ENCODE peak calls at places on chromosome 4, in six cellular contexts. T, C, E, J, P and B are unnamed samples.

GRCh38 chr4:2354127-2354526 is 64.3 kb downstream of the ZFYVE28 start:
- DNase-seq in T (no peak), C (no peak), E (no peak), J (no peak), P (peak), B (no peak)

GRCh38 chr4:75708218-75708691 is 16.1 kb upstream of the USO1 start:
- DNase-seq in T (no peak), C (no peak), E (no peak), J (no peak), P (no peak), B (peak)

GRCh38 chr4:60531790-60532189 is 668.3 kb upstream of the ADGRL3 start:
- DNase-seq in T (no peak), C (no peak), E (no peak), J (no peak), P (no peak), B (no peak)

GRCh38 chr4:88859191-88859812 is 161.7 kb upstream of the NAP1L5 start:
- DNase-seq in T (no peak), C (no peak), E (no peak), J (no peak), P (no peak), B (no peak)

GRCh38 chr4:749771-750666 is 44.4 kb downstream of the PCGF3 start:
- DNase-seq in T (no peak), C (no peak), E (no peak), J (peak), P (no peak), B (no peak)

GRCh38 chr4:19213388-19213787 is 1038.3 kb upstream of the SLIT2 start:
- DNase-seq in T (no peak), C (no peak), E (no peak), J (peak), P (no peak), B (no peak)

GRCh38 chr4:186159613-186160012 is 31.8 kb upstream of the CYP4V2 start:
- DNase-seq in T (no peak), C (no peak), E (no peak), J (no peak), P (no peak), B (no peak)

GRCh38 chr4:155837203-155837796 is 28.8 kb downstream of the ASIC5 start:
- DNase-seq in T (no peak), C (no peak), E (no peak), J (no peak), P (no peak), B (no peak)

GRCh38 chr4:72377491-72378194 is 191.4 kb downstream of the ADAMTS3 start:
- DNase-seq in T (no peak), C (no peak), E (no peak), J (no peak), P (no peak), B (no peak)

GRCh38 chr4:176883681-176884418 is 91.1 kb upstream of the VEGFC start:
- DNase-seq in T (no peak), C (no peak), E (no peak), J (peak), P (no peak), B (no peak)

GRCh38 chr4:99847362-99847976 is 30.8 kb downstream of the DAPP1 start:
- DNase-seq in T (no peak), C (no peak), E (no peak), J (no peak), P (no peak), B (no peak)

GRCh38 chr4:10722957-10723356 is 38.4 kb upstream of the CLNK start:
- DNase-seq in T (no peak), C (no peak), E (no peak), J (no peak), P (no peak), B (no peak)

GRCh38 chr4:27357283-27357682 is 496.6 kb downstream of the STIM2 start:
- DNase-seq in T (no peak), C (no peak), E (no peak), J (peak), P (no peak), B (no peak)

GRCh38 chr4:6027392-6027791 is 9.2 kb upstream of the C4orf50 start:
- DNase-seq in T (no peak), C (no peak), E (no peak), J (no peak), P (no peak), B (no peak)

GRCh38 chr4:110510955-110511544 is 35.1 kb downstream of the ENPEP start:
- DNase-seq in T (no peak), C (no peak), E (no peak), J (peak), P (no peak), B (no peak)

GRCh38 chr4:123699823-123700822 is 303.5 kb downstream of the SPRY1 start:
- DNase-seq in T (no peak), C (no peak), E (no peak), J (peak), P (no peak), B (peak)

GRCh38 chr4:55866973-55867574 is 13.6 kb downstream of the EXOC1 start:
- DNase-seq in T (no peak), C (peak), E (no peak), J (peak), P (no peak), B (no peak)

GRCh38 chr4:185244763-185245162 is 35.4 kb downstream of the SNX25 start:
- DNase-seq in T (no peak), C (no peak), E (no peak), J (no peak), P (no peak), B (no peak)

GRCh38 chr4:47668810-47669408 is 169.0 kb downstream of the CORIN start:
- DNase-seq in T (no peak), C (peak), E (no peak), J (peak), P (no peak), B (no peak)

GRCh38 chr4:41435509-41435908 is 102.4 kb upstream of the LIMCH1 start:
- DNase-seq in T (no peak), C (no peak), E (no peak), J (no peak), P (no peak), B (no peak)

GRCh38 chr4:146329042-146329716 is 114.8 kb downstream of the REELD1 start:
- DNase-seq in T (no peak), C (no peak), E (no peak), J (peak), P (no peak), B (peak)

GRCh38 chr4:734075-734474 is 28.4 kb downstream of the PCGF3 start:
- DNase-seq in T (no peak), C (no peak), E (no peak), J (no peak), P (no peak), B (no peak)

GRCh38 chr4:96102541-96103018 is 262.7 kb downstream of the PDHA2 start:
- DNase-seq in T (no peak), C (no peak), E (no peak), J (peak), P (no peak), B (no peak)

GRCh38 chr4:14568356-14568755 is 433.9 kb upstream of the CPEB2 start:
- DNase-seq in T (no peak), C (no peak), E (no peak), J (peak), P (no peak), B (no peak)

GRCh38 chr4:18020145-18020670 is 1.3 kb downstream of the LCORL start:
- DNase-seq in T (no peak), C (no peak), E (no peak), J (peak), P (no peak), B (peak)

GRCh38 chr4:141350122-141350904 is 129.6 kb downstream of the ZNF330 start:
- DNase-seq in T (no peak), C (peak), E (no peak), J (peak), P (peak), B (peak)

DNA sequence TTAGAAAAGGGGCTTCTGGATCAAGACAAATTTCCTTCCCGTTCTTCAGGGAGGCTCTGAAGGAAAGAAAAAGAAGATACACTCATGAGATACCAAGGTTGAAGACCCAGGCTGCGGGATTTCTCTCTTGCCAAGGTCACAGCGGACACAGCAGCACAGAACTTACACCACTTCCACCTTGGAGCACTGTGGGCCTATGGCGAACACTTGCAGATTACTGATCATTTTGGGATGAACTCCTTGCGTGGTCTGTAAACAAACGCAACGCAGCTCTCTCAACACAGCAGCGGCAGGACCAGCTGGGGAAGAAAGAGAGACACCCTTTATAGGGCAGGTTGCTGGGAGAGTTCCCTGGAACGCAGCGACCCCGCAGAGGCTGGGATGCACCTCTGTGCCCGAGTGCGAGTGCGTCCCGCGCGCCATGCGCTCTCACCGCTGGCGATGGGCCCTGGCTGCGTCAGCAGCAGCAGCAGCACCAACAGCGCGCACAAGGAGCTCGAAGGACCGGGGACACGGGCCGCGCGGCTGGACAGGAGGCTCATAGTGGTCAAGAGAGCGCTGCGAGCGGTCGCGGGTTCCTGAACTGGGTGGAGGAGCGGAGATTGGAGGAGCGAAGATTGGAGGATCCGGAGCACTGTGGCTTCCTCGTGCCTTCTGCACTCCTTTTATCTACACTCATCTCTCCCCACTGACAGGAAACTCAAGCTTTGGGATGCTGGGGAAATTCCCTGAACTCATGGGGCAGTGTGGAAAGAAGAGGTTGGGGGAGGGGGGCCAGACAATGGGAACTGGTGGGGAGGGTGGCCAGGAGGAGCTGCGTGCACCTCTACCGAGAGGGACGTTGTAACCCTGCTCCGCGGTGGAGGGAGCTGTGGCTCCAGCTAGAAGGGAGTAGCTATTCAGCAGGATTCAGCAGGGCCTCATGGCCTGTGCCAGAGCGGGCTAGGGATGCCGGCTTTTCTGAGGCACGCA is at the start of gene CXCL5:
- DNase-seq in T (no peak), C (peak), E (peak), J (peak), P (no peak), B (no peak)
- TF ChIP-seq CTCF in T (no peak), C (no peak), E (no peak), J (no peak), P (no peak), B (peak)

DNA sequence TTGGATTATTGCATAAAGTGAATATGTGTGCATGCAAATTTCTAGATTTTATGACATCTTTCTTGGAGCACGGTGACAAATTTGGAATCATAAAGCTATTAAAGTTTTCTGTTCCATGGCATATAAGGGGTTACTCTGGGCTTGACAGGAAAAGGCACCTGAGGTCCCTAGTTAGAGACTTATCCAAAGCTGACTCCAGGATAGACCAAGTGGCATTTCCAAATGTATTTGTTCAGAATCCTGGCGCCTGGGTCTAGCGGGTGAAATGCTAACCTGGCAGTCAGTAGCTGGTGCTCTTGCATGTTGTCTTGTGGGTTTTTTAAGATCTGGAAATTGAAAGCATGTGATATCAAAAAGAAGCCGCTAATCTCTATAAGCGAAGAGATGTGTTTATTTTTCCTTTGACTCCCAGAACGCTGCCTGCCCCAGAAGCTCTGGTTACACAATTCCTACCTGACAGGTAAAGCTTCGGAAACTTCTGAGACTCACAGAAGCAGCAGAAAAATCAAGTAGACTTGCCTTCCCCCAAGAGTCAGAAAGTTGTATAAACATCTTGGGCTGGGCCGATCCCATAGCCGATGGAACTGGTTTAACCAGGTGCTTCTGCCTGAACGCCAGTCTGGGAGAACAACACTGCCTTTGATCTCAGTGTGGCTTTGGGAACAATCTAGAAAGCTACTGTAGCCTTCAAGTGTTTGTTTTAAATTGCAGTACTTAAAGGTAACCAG is 12.9 kb upstream of the ZCCHC4 start:
- DNase-seq in T (no peak), C (peak), E (no peak), J (no peak), P (no peak), B (no peak)
- H3K4me3 ChIP-seq in T (no peak), C (no peak), E (no peak), J (no peak), P (no peak), B (no peak)

DNA sequence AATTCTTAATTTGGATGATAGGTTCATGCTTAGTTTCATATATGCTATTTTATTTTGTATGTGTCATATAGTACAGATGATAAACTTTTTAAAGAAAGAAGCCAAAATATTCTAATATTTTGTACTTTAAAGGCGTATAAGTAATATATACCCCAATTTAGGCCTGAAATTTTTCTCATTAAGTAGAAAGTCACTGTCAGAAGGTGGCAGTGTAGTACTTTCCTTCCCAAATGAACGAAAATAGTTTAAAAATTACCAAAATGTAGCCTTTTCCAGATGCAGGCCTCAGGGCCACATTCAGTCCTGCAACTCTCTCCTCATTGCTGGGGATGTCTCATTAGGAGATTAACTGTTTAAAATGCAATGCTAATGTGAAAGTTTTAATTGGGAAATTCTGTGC is 1263.6 kb downstream of the C4orf33 start:
- DNase-seq in T (no peak), C (no peak), E (no peak), J (peak), P (no peak), B (no peak)
- TF ChIP-seq CTCF in T (no peak), C (no peak), E (peak), J (peak), P (no peak), B (peak)

DNA sequence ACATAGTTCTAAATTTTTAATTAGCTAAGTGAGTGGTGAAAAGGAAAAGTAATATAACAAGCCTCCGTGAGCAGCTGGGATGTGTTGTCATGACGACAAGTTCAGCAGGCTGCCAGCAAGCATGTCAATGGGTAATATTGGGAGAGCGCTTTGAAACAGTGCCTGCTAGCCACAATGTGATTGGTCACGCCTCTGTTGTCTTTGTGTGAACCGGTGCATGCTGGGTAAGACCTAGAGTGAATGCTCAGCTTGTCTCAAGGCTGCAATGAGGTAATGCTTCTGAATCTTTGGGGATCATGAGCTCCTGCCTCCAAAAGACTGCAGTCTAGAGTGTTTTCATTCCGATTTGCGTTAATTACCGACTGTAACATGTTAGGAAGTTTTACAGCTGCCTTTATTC is 54.9 kb downstream of the STOX2 start:
- DNase-seq in T (no peak), C (peak), E (peak), J (peak), P (peak), B (peak)
- H3K4me3 ChIP-seq in T (no peak), C (no peak), E (peak), J (peak), P (peak), B (no peak)

DNA sequence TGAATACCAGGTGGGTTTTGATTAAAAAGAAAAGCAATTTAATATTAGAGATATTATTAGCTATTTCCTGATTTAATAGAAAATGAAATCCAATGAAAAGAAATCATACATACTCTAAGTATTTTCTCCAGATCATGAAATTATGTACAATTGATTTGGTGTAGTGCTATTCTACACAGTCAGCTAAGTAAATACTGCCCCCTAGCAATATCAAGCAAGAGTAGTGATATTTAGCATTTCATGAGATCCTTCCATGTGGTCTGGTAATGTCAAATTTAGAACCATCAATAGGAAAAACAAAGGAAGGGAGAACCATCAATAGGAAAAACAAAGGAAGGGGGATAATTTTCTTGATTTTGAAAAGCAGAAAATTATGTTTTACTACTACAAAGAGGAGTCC is 114.6 kb downstream of the TBCK start:
- DNase-seq in T (no peak), C (no peak), E (no peak), J (peak), P (no peak), B (no peak)
- TF ChIP-seq CTCF in T (no peak), C (no peak), E (peak), J (peak), P (no peak), B (peak)

GRCh38 chr4:181952478-181952877 is 290.7 kb upstream of the TENM3 start:
- DNase-seq in T (no peak), C (peak), E (no peak), J (peak), P (no peak), B (peak)

GRCh38 chr4:181950372-181951127 is 292.7 kb upstream of the TENM3 start:
- DNase-seq in T (no peak), C (no peak), E (no peak), J (no peak), P (no peak), B (no peak)

GRCh38 chr4:181949704-181950312 is 293.4 kb upstream of the TENM3 start:
- DNase-seq in T (no peak), C (no peak), E (no peak), J (no peak), P (no peak), B (no peak)

GRCh38 chr4:181946902-181947301 is 296.3 kb upstream of the TENM3 start:
- DNase-seq in T (no peak), C (no peak), E (no peak), J (no peak), P (no peak), B (no peak)

GRCh38 chr4:181951265-181951664 is 291.9 kb upstream of the TENM3 start:
- DNase-seq in T (no peak), C (no peak), E (no peak), J (no peak), P (no peak), B (no peak)
- H3K4me3 ChIP-seq in T (no peak), C (no peak), E (no peak), J (no peak), P (no peak), B (no peak)